ENCODE peak calls at places on chromosomes 3 and 15, in nine cellular contexts. S is LoVo; W is H4; O is hypothalamus; Z is SK-MEL-5; F is stimulated activated CD8-positive, alpha-beta memory T cell treated with anti-CD3 and anti-CD28 coated beads, Interleukin-7, amount 100 ng/mL, for 1 hour; P is lower lobe of right lung; K is neural crest cell; T is activated CD8-positive, alpha-beta T cell treated with anti-CD3 and anti-CD28 coated beads for 36 hours. C is an unnamed sample.

GRCh38 chr3:16633948-16634347 is 28.7 kb upstream of the DAZL start:
- DNase-seq in S (no peak), W (no peak), O (no peak), Z (no peak), F (no peak), P (no peak), K (no peak), T (no peak), C (no peak)

GRCh38 chr3:195194559-195195161 is 76.3 kb downstream of the XXYLT1 start:
- DNase-seq in S (no peak), W (peak), O (no peak), Z (peak), F (no peak), P (no peak), K (no peak), T (no peak), C (no peak)

GRCh38 chr3:97432914-97433313 is 331.6 kb upstream of the ARL6 start:
- DNase-seq in S (no peak), W (no peak), O (no peak), Z (no peak), F (no peak), P (no peak), K (no peak), T (no peak), C (no peak)

GRCh38 chr15:70190965-70191364 is 93.2 kb upstream of the TLE3 start:
- DNase-seq in S (no peak), W (no peak), O (no peak), Z (no peak), F (no peak), P (no peak), K (no peak), T (no peak), C (no peak)

GRCh38 chr3:169812844-169813677 is at the start of the genes LRRC34 and LRRIQ4:
- DNase-seq in S (no peak), W (no peak), O (peak), Z (peak), F (peak), P (peak), K (peak), T (peak), C (peak)

GRCh38 chr3:184619348-184619747 is 57.8 kb downstream of the EPHB3 start:
- DNase-seq in S (no peak), W (no peak), O (no peak), Z (no peak), F (no peak), P (no peak), K (no peak), T (peak), C (no peak)

GRCh38 chr3:177441813-177442646 is 244.7 kb upstream of the TBL1XR1 start:
- DNase-seq in S (no peak), W (peak), O (no peak), Z (no peak), F (no peak), P (no peak), K (no peak), T (no peak), C (peak)

GRCh38 chr3:166889241-166889640 is 490.9 kb downstream of the ZBBX start:
- DNase-seq in S (no peak), W (no peak), O (no peak), Z (no peak), F (no peak), P (no peak), K (no peak), T (no peak), C (no peak)

GRCh38 chr15:74317820-74318375 is 49.5 kb downstream of the CYP11A1 start:
- DNase-seq in S (no peak), W (peak), O (no peak), Z (no peak), F (no peak), P (no peak), K (no peak), T (no peak), C (peak)

GRCh38 chr3:52446631-52447511 is 2.0 kb upstream of the SEMA3G start:
- DNase-seq in S (peak), W (no peak), O (peak), Z (peak), F (peak), P (peak), K (peak), T (peak), C (no peak)